ENCODE peak calls at places on chromosomes 5 and 9, in nine cellular contexts. L, C, G, B, V, J, I, N and Y are unnamed samples.
A peak's percentile ranks its signal among the peaks of the same experiment; 100 is the strongest.

GRCh38 chr9:128882677-128883590 is 1.0 kb downstream of the LRRC8A start:
- ATAC-seq in L (no peak), C (no peak), G (peak; percentile 3), B (no peak), V (peak; percentile 6), J (peak; percentile 2), I (no peak), N (peak; percentile 1), Y (no peak)

GRCh38 chr5:66872688-66873333 is 276.6 kb downstream of the MAST4 start:
- ATAC-seq in L (no peak), C (no peak), G (no peak), B (no peak), V (no peak), J (no peak), I (no peak), N (no peak), Y (no peak)

GRCh38 chr9:1046639-1047604 is 3.2 kb upstream of the DMRT2 start:
- ATAC-seq in L (no peak), C (no peak), G (no peak), B (no peak), V (no peak), J (no peak), I (no peak), N (no peak), Y (no peak)

GRCh38 chr5:168046163-168046562 is 245.3 kb upstream of the WWC1 start:
- ATAC-seq in L (no peak), C (no peak), G (no peak), B (no peak), V (no peak), J (no peak), I (no peak), N (no peak), Y (no peak)

GRCh38 chr9:22227986-22228385 is 218.6 kb upstream of the DMRTA1 start:
- ATAC-seq in L (no peak), C (no peak), G (no peak), B (no peak), V (no peak), J (no peak), I (no peak), N (no peak), Y (no peak)

GRCh38 chr9:19000133-19000532 is 32.9 kb downstream of the SAXO1 start:
- ATAC-seq in L (no peak), C (no peak), G (no peak), B (no peak), V (no peak), J (no peak), I (no peak), N (no peak), Y (no peak)

GRCh38 chr5:150448353-150448752 is 1.2 kb downstream of the RPS14 start:
- ATAC-seq in L (no peak), C (no peak), G (peak; percentile 9), B (no peak), V (no peak), J (no peak), I (no peak), N (no peak), Y (no peak)

GRCh38 chr5:80216753-80217596 is 38.9 kb downstream of the SERINC5 start:
- ATAC-seq in L (peak; percentile 79), C (peak; percentile 93), G (no peak), B (peak; percentile 94), V (peak; percentile 6), J (peak; percentile 92), I (peak; percentile 97), N (peak; percentile 97), Y (no peak)

GRCh38 chr5:151617841-151618710 is 26.9 kb upstream of the FAT2 start:
- ATAC-seq in L (no peak), C (no peak), G (peak; percentile 53), B (no peak), V (no peak), J (peak; percentile 88), I (no peak), N (no peak), Y (no peak)

GRCh38 chr5:127235136-127235535 is 55.5 kb upstream of the MEGF10 start:
- ATAC-seq in L (no peak), C (no peak), G (no peak), B (no peak), V (no peak), J (no peak), I (no peak), N (no peak), Y (no peak)

GRCh38 chr5:132778129-132778528 is 1.1 kb upstream of the SEPTIN8 start:
- ATAC-seq in L (no peak), C (no peak), G (no peak), B (no peak), V (no peak), J (no peak), I (no peak), N (no peak), Y (no peak)

GRCh38 chr5:125198270-125198974 is 452.0 kb upstream of the ZNF608 start:
- ATAC-seq in L (peak; percentile 50), C (peak; percentile 78), G (no peak), B (peak; percentile 81), V (peak; percentile 51), J (peak; percentile 70), I (peak; percentile 68), N (peak; percentile 67), Y (no peak)

GRCh38 chr5:113523168-113523567 is 9.7 kb downstream of the YTHDC2 start:
- ATAC-seq in L (no peak), C (no peak), G (peak; percentile 42), B (no peak), V (no peak), J (no peak), I (no peak), N (no peak), Y (no peak)

GRCh38 chr9:127397722-127398647 is 1.0 kb downstream of the SLC2A8 start:
- ATAC-seq in L (no peak), C (peak; percentile 14), G (peak; percentile 9), B (peak; percentile 1), V (peak; percentile 13), J (peak; percentile 2), I (no peak), N (peak; percentile 16), Y (peak; percentile 1)

GRCh38 chr5:67515020-67515689 is 318.6 kb upstream of the CD180 start:
- ATAC-seq in L (no peak), C (no peak), G (peak; percentile 26), B (no peak), V (peak; percentile 46), J (no peak), I (no peak), N (peak; percentile 8), Y (peak; percentile 15)

GRCh38 chr5:109945097-109945678 is 255.5 kb downstream of the MAN2A1 start:
- ATAC-seq in L (no peak), C (no peak), G (no peak), B (no peak), V (no peak), J (no peak), I (no peak), N (no peak), Y (no peak)

GRCh38 chr9:114906922-114907571 is 23.3 kb downstream of the TNFSF8 start:
- ATAC-seq in L (no peak), C (no peak), G (peak; percentile 76), B (peak; percentile 11), V (peak; percentile 42), J (peak; percentile 57), I (peak; percentile 24), N (peak; percentile 36), Y (no peak)

GRCh38 chr5:16727937-16728336 is 111.1 kb upstream of the RETREG1 start:
- ATAC-seq in L (no peak), C (peak; percentile 49), G (peak; percentile 44), B (peak; percentile 67), V (peak; percentile 80), J (peak; percentile 94), I (peak; percentile 72), N (peak; percentile 74), Y (no peak)